ENCODE peak calls at places on chromosomes 1 and 21, in five cellular contexts. S is prostate gland, A is HCT116, T is GM23338, R is GM12878. P is an unnamed sample.

GRCh38 chr1:4397196-4397595 is 257.2 kb upstream of the AJAP1 start:
- DNase-seq in S (no peak), A (no peak), T (no peak), R (no peak), P (no peak)

GRCh38 chr1:199490804-199491527 is 536.5 kb upstream of the NR5A2 start:
- DNase-seq in S (no peak), A (peak), T (peak), R (no peak), P (no peak)

GRCh38 chr1:224245188-224245587 is 62.1 kb downstream of the DEGS1 start:
- DNase-seq in S (no peak), A (no peak), T (no peak), R (peak), P (peak)

GRCh38 chr1:39168301-39169080 is 36.0 kb upstream of the MACF1 start:
- DNase-seq in S (no peak), A (no peak), T (no peak), R (no peak), P (no peak)

GRCh38 chr1:155261401-155261887 is 716 bp downstream of the SCAMP3 start:
- DNase-seq in S (no peak), A (no peak), T (no peak), R (no peak), P (no peak)

GRCh38 chr1:48875736-48876135 is 99.0 kb upstream of the BEND5 start:
- DNase-seq in S (no peak), A (no peak), T (no peak), R (no peak), P (no peak)

GRCh38 chr1:169325117-169325516 is 42.5 kb downstream of the NME7 start:
- DNase-seq in S (no peak), A (no peak), T (peak), R (no peak), P (no peak)

GRCh38 chr1:180489976-180490375 is 12.4 kb downstream of the ACBD6 start:
- DNase-seq in S (no peak), A (no peak), T (no peak), R (no peak), P (no peak)

GRCh38 chr21:38258803-38259485 is 2.2 kb downstream of the KCNJ15 start:
- DNase-seq in S (no peak), A (no peak), T (no peak), R (no peak), P (no peak)

GRCh38 chr21:28636988-28637691 is 355.5 kb downstream of the LTN1 start:
- DNase-seq in S (no peak), A (no peak), T (no peak), R (no peak), P (no peak)

GRCh38 chr1:67144696-67145095 is 9.9 kb upstream of the C1orf141 start:
- DNase-seq in S (no peak), A (no peak), T (no peak), R (no peak), P (no peak)

DNA sequence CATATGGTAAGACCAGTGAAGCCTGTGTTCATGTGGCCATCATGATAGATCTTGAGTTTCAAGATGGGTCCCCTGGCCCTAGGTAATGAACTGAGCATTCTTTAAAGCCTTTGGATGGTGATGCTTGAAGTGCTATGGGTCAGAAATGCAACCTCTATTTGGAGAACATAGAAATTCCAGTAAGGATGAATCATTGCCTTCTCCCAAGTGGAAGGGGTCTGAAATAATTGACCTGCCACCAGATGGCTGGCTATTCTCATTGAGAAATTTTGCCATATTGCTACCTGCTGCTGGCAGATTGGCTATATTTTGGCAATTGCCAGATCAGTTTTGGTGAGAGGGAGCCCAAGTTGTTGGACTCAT is 739 bp upstream of the IFI6 start:
- DNase-seq in S (no peak), A (no peak), T (no peak), R (no peak), P (no peak)
- H3K4me3 ChIP-seq in S (peak), A (peak), T (peak), R (peak), P (peak)

GRCh38 chr1:226678701-226679100 is 60.4 kb downstream of the ITPKB start:
- DNase-seq in S (no peak), A (no peak), T (no peak), R (no peak), P (no peak)

GRCh38 chr1:226679303-226679702 is 59.8 kb downstream of the ITPKB start:
- DNase-seq in S (no peak), A (no peak), T (no peak), R (no peak), P (no peak)

GRCh38 chr1:226680653-226681052 is 58.4 kb downstream of the ITPKB start:
- DNase-seq in S (no peak), A (no peak), T (no peak), R (no peak), P (no peak)

GRCh38 chr1:226678251-226678650 is 60.8 kb downstream of the ITPKB start:
- DNase-seq in S (no peak), A (no peak), T (no peak), R (no peak), P (no peak)

DNA sequence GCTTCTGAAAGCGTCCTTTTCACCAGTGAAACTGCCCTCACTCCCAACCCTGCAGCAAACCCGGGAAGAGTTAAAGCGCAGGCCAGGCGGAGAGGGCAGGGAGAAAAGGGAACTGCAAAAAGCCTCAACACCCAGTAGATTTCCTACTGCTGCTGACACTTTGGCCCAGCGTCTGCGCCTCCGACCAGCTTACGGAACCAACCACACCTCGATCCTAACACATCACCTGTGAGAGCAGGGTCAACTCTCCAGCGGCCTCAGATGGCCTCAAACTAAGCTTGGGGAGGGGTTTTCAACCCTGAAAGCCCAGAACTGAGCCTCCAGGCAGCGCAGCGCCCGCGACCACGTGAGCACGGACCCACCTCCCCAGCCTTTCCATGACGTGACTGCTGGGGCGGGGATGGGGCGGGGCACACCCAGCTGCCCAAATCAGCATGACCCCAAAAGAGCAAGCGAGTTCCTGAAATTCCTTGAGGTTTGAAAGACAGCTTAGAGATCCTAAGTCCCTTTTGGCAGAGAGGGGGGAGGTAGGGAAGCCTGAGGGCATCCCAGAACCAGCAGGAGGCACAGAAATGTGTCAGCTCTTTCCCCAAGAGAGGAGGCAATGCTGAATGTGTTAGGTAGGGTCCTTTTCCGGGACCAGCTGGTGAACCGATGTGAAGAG is 59.1 kb downstream of the ITPKB start:
- DNase-seq in S (peak), A (no peak), T (peak), R (no peak), P (peak)
- TF ChIP-seq POLR2AphosphoS5 in S (peak), A (no peak), T (peak), R (no peak), P (peak)

DNA sequence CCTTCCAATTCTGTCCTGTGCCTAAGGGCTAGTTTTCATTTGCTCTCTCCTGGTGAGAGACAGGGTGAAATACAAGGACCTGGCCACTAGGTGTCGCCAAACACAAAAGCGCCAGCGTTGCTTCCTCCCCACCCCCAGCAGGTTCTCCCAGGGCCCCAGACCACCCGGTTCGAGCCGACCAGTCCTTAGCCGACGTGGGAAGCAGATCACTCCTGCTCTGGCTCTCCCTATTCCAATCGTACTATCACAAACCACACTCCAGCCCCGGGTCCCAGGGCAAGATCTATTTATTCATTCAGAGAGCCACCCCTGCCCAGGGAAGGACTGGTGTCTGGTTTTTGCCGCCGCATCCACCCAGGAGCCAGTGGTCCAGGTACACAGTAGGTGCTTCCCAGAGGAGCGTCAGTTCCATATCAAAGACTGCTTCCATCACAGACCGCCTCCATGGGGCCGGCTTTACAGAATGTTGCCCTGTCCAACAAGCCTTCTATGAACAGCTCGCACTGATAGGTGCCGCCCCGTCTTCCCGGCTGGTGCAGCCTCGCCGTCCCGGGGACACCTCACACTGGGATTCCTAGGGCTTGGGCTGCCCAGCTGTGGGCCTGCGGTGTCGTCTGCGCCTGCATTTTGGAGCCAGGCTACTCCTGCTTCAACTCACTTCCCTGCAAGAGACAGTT is 35.0 kb downstream of the CTNNBIP1 start:
- DNase-seq in S (peak), A (no peak), T (peak), R (peak), P (peak)
- H3K4me3 ChIP-seq in S (no peak), A (no peak), T (peak), R (no peak), P (no peak)

DNA sequence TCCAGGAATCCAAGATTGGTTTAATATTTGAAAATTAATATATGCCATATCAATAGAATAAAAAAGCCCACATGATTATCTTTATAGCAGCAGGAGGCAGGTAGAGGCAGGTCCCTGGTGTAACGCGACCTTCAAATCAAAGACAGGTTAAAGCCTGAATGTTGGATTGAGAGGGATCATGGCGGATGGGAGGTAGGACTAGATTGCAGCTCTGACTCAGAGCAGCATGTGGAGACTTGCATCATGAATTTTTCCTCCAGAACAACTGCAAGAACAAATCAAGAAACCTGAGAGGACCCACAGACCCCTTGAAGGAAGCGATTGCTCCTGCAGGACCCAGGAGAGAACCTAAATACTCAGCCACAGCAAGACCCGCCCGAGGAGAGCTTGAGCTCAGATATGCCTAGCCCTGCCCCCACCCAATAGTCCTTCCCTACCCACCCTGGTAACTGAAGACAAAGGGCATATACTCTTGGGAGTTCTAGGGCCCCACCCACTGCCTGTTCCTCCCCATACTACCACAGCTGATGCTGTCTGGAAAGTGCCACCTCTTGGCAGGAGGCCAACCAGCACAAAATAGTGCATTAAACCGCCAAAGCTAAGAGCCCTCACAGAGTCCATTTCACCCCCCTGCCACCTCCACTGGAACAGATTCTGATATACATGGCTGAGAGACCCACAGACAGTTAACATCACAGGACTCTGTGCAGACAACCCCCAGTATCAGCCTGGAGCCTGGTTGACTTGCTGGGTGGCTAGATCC is 19.5 kb downstream of the S100B start:
- DNase-seq in S (no peak), A (no peak), T (no peak), R (no peak), P (no peak)
- TF ChIP-seq POLR2AphosphoS5 in S (no peak), A (no peak), T (no peak), R (no peak), P (no peak)

GRCh38 chr1:231385118-231385748 is 36.9 kb downstream of the EGLN1 start:
- DNase-seq in S (no peak), A (no peak), T (no peak), R (no peak), P (no peak)

GRCh38 chr1:231381729-231382128 is 40.4 kb downstream of the EGLN1 start:
- DNase-seq in S (no peak), A (no peak), T (no peak), R (no peak), P (no peak)

GRCh38 chr1:231382426-231382825 is 39.7 kb downstream of the EGLN1 start:
- DNase-seq in S (no peak), A (no peak), T (no peak), R (no peak), P (no peak)

GRCh38 chr1:231386472-231386871 is 35.6 kb downstream of the EGLN1 start:
- DNase-seq in S (no peak), A (no peak), T (no peak), R (no peak), P (no peak)

DNA sequence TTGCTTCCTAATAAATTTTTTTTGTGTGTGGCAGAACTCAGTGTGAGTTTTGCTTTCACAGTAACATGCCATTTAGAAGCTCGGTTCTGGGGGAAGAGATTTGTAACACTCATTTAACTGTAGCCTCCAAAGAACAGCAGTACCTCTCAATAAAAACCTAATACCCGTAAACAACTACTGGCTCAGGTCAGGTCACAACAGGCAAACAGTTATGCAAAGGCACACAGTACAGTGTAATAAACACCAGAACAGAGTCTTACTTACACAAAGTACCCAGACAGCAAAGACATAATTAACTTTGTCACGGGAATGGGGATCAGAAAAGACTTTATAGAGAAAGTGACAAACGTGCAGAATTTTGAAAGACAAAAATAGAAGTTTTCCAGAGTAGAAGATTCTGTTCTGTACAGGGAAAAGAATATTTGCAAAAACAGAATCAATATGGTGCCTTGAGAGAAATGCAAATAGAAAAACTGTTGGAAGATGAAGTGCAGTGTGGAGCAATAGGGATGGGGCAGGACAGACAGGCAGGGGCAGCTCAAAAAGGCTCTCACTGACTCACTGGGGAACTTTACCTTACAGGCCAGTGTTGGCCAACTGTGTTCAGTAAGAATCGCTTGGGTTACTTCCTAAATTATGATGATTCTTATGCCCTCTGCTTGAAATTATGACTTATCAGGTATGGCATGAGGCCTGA is 38.8 kb downstream of the EGLN1 start:
- DNase-seq in S (no peak), A (no peak), T (no peak), R (no peak), P (peak)
- H3K4me3 ChIP-seq in S (no peak), A (no peak), T (no peak), R (no peak), P (no peak)

GRCh38 chr1:165598676-165599059 is 32.4 kb upstream of the MGST3 start:
- DNase-seq in S (no peak), A (no peak), T (peak), R (no peak), P (no peak)

GRCh38 chr1:165595561-165595960 is 35.5 kb upstream of the MGST3 start:
- DNase-seq in S (no peak), A (no peak), T (no peak), R (no peak), P (no peak)

GRCh38 chr1:165592945-165593823 is 37.9 kb upstream of the MGST3 start:
- DNase-seq in S (peak), A (peak), T (peak), R (peak), P (peak)

GRCh38 chr1:165600793-165601192 is 30.2 kb upstream of the MGST3 start:
- DNase-seq in S (no peak), A (no peak), T (no peak), R (no peak), P (no peak)

GRCh38 chr1:165597883-165598675 is 33.0 kb upstream of the MGST3 start:
- DNase-seq in S (peak), A (peak), T (peak), R (peak), P (peak)
- TF ChIP-seq POLR2AphosphoS5 in S (peak), A (peak), T (peak), R (no peak), P (no peak)

GRCh38 chr1:34163792-34164509 is 1.1 kb downstream of the CSMD2 start:
- DNase-seq in S (no peak), A (no peak), T (peak), R (no peak), P (no peak)
- H3K4me3 ChIP-seq in S (peak), A (no peak), T (peak), R (peak), P (no peak)